ENCODE peak calls at places on chromosomes 6 and 20, in four cellular contexts. One of them, this sample, is unnamed.

GRCh38 chr6:51959744-51960383 is 127.5 kb downstream of the PKHD1 start:
- DNase-seq in mesendoderm: peak
- DNase-seq in ascending aorta: peak
- DNase-seq in right atrium auricular region: no peak
- DNase-seq in this sample: peak

GRCh38 chr20:63530788-63531160 is 6.4 kb downstream of the PTK6 start:
- DNase-seq in mesendoderm: no peak
- DNase-seq in ascending aorta: no peak
- DNase-seq in right atrium auricular region: no peak
- DNase-seq in this sample: no peak

GRCh38 chr6:100968934-100969333 is 87.8 kb upstream of the ASCC3 start:
- DNase-seq in mesendoderm: peak
- DNase-seq in ascending aorta: no peak
- DNase-seq in right atrium auricular region: no peak
- DNase-seq in this sample: no peak

GRCh38 chr6:111724505-111724904 is 118.8 kb upstream of the TRAF3IP2 start:
- DNase-seq in mesendoderm: no peak
- DNase-seq in ascending aorta: no peak
- DNase-seq in right atrium auricular region: no peak
- DNase-seq in this sample: no peak

GRCh38 chr6:84522135-84522535 is 242.3 kb downstream of the TBX18 start:
- DNase-seq in mesendoderm: no peak
- DNase-seq in ascending aorta: peak
- DNase-seq in right atrium auricular region: no peak
- DNase-seq in this sample: no peak

GRCh38 chr6:97822632-97823031 is 539.6 kb upstream of the MMS22L start:
- DNase-seq in mesendoderm: no peak
- DNase-seq in ascending aorta: no peak
- DNase-seq in right atrium auricular region: no peak
- DNase-seq in this sample: no peak

GRCh38 chr6:195861-196360 is 96.4 kb upstream of the DUSP22 start:
- DNase-seq in mesendoderm: no peak
- DNase-seq in ascending aorta: no peak
- DNase-seq in right atrium auricular region: peak
- DNase-seq in this sample: no peak

GRCh38 chr6:165704001-165704748 is 41.1 kb upstream of the PDE10A start:
- DNase-seq in mesendoderm: no peak
- DNase-seq in ascending aorta: no peak
- DNase-seq in right atrium auricular region: no peak
- DNase-seq in this sample: no peak

GRCh38 chr6:13395272-13396237 is 67.2 kb upstream of the TBC1D7 start:
- DNase-seq in mesendoderm: peak
- DNase-seq in ascending aorta: peak
- DNase-seq in right atrium auricular region: peak
- DNase-seq in this sample: peak

GRCh38 chr6:7911345-7911725 is 747 bp upstream of the TXNDC5 start:
- DNase-seq in mesendoderm: peak
- DNase-seq in ascending aorta: no peak
- DNase-seq in right atrium auricular region: no peak
- DNase-seq in this sample: no peak